ENCODE peak calls at places on chromosome 22, in eight cellular contexts. W, R, I, U, P, N, H and E are unnamed samples.
A peak's percentile ranks its signal among the peaks of the same experiment; 100 is the strongest.

GRCh38 chr22:41256898-41257260 is 16.1 kb upstream of the CHADL start:
- DNase-seq in W (no peak), P (no peak), H (no peak), I (peak; percentile 14), U (no peak), R (no peak), N (no peak), E (no peak)

GRCh38 chr22:48695251-48695650 is 1132.4 kb downstream of the BRD1 start:
- DNase-seq in P (peak; percentile 52), I (no peak), R (peak; percentile 76), W (no peak), N (no peak), U (no peak), H (no peak), E (no peak)

GRCh38 chr22:30876925-30877553 is 91.5 kb downstream of the MORC2 start:
- DNase-seq in U (no peak), I (peak; percentile 52), W (no peak), N (no peak), R (no peak), P (peak; percentile 18), H (no peak), E (no peak)

GRCh38 chr22:49011379-49011768 is 816.3 kb downstream of the BRD1 start:
- DNase-seq in H (no peak), P (no peak), R (no peak), U (no peak), N (no peak), W (no peak), I (no peak), E (no peak)

GRCh38 chr22:49827853-49828598 is at the start of gene BRD1:
- DNase-seq in R (peak; percentile 92), H (peak; percentile 56), W (no peak), I (peak; percentile 53), N (no peak), U (peak; percentile 70), P (no peak), E (peak; percentile 46)

GRCh38 chr22:36321797-36322601 is 65.8 kb downstream of the MYH9 start:
- DNase-seq in N (no peak), P (no peak), U (no peak), R (no peak), W (no peak), I (no peak), H (no peak), E (no peak)

GRCh38 chr22:37212174-37212906 is at the start of gene SSTR3:
- DNase-seq in U (no peak), I (no peak), P (no peak), W (no peak), N (no peak), R (peak; percentile 56), H (no peak), E (no peak)

GRCh38 chr22:26480611-26480932 is 3.0 kb downstream of the HPS4 start:
- DNase-seq in P (no peak), H (no peak), R (no peak), I (no peak), U (no peak), N (no peak), W (no peak), E (no peak)

GRCh38 chr22:31272522-31273446 is 19.5 kb downstream of the PIK3IP1 start:
- DNase-seq in R (peak; percentile 80), N (no peak), I (peak; percentile 80), P (peak; percentile 38), W (peak; percentile 32), U (peak; percentile 57), H (peak; percentile 45), E (peak; percentile 45)

GRCh38 chr22:20130739-20131592 is 638 bp upstream of the ZDHHC8 start:
- DNase-seq in U (peak; percentile 81), R (peak; percentile 98), W (peak; percentile 27), H (peak; percentile 72), N (peak; percentile 79), I (peak; percentile 68), P (peak; percentile 56), E (peak; percentile 54)

GRCh38 chr22:19687561-19688300 is 26.6 kb upstream of the SEPTIN5 start:
- DNase-seq in H (no peak), I (no peak), U (no peak), W (no peak), P (no peak), N (no peak), R (no peak), E (no peak)

GRCh38 chr22:43500792-43501785 is 89.3 kb downstream of the MPPED1 start:
- DNase-seq in P (no peak), I (no peak), H (no peak), R (no peak), U (no peak), N (no peak), W (no peak), E (no peak)

GRCh38 chr22:33242078-33242477 is 183.9 kb upstream of the SYN3 start:
- DNase-seq in P (no peak), U (no peak), N (no peak), I (no peak), R (no peak), H (no peak), W (no peak), E (no peak)

GRCh38 chr22:46791201-46791731 is 28.8 kb downstream of the TBC1D22A start:
- DNase-seq in U (peak; percentile 71), H (peak; percentile 52), R (peak; percentile 60), P (no peak), W (no peak), I (peak; percentile 77), N (no peak), E (peak; percentile 67)

GRCh38 chr22:44550666-44551491 is 52.8 kb upstream of the RTL6 start:
- DNase-seq in W (no peak), I (peak; percentile 94), U (peak; percentile 63), N (peak; percentile 33), R (peak; percentile 94), H (peak; percentile 15), P (peak; percentile 95), E (peak; percentile 32)

GRCh38 chr22:46931881-46932280 is 169.4 kb downstream of the TBC1D22A start:
- DNase-seq in W (no peak), P (no peak), I (peak; percentile 40), N (no peak), H (no peak), U (no peak), R (no peak), E (no peak)

GRCh38 chr22:23760056-23760455 is 2.7 kb upstream of the C22orf15 start:
- DNase-seq in P (no peak), R (no peak), U (no peak), N (no peak), H (no peak), W (no peak), I (no peak), E (no peak)

GRCh38 chr22:29837780-29838598 is at the start of gene ASCC2:
- DNase-seq in W (peak; percentile 96), N (peak; percentile 99), I (peak; percentile 97), P (peak; percentile 90), U (peak; percentile 99), H (peak; percentile 99), R (peak; percentile 98), E (peak; percentile 98)

GRCh38 chr22:37370306-37370979 is 56.8 kb downstream of the ELFN2 start:
- DNase-seq in R (no peak), H (no peak), N (no peak), P (no peak), I (no peak), U (no peak), W (no peak), E (no peak)

GRCh38 chr22:38967451-38968450 is 10.3 kb downstream of the APOBEC3A start:
- DNase-seq in H (no peak), P (no peak), R (no peak), U (no peak), N (peak; percentile 45), I (no peak), W (no peak), E (no peak)

GRCh38 chr22:35540600-35541253 is at the start of gene RASD2:
- DNase-seq in U (peak; percentile 41), R (peak; percentile 54), I (no peak), W (no peak), P (no peak), H (peak; percentile 26), N (peak; percentile 24), E (peak; percentile 30)

GRCh38 chr22:26986884-26987283 is 329.5 kb downstream of the MIAT start:
- DNase-seq in U (no peak), W (no peak), R (no peak), P (no peak), N (no peak), H (no peak), I (no peak), E (no peak)

GRCh38 chr22:44573451-44573850 is 75.4 kb upstream of the RTL6 start:
- DNase-seq in R (no peak), U (no peak), H (no peak), P (no peak), N (no peak), I (no peak), W (no peak), E (no peak)

GRCh38 chr22:30742291-30743256 is 47.9 kb downstream of the OSBP2 start:
- DNase-seq in W (no peak), H (no peak), P (no peak), U (peak; percentile 65), R (no peak), N (no peak), I (peak; percentile 54), E (no peak)

GRCh38 chr22:20233351-20234313 is 34.5 kb downstream of the RTN4R start:
- DNase-seq in N (no peak), W (no peak), I (no peak), P (no peak), H (no peak), U (no peak), R (no peak), E (no peak)

GRCh38 chr22:33401291-33401690 is 343.1 kb upstream of the SYN3 start:
- DNase-seq in P (no peak), W (peak; percentile 63), H (no peak), N (no peak), I (peak; percentile 67), U (no peak), R (peak; percentile 25), E (no peak)

GRCh38 chr22:35335936-35336781 is 36.5 kb downstream of the TOM1 start:
- DNase-seq in W (no peak), I (no peak), N (peak; percentile 76), P (no peak), R (no peak), U (no peak), H (no peak), E (no peak)

GRCh38 chr22:44212936-44213335 is 32.2 kb downstream of the PARVG start:
- DNase-seq in H (no peak), W (no peak), P (no peak), U (no peak), N (no peak), I (no peak), R (no peak), E (no peak)

GRCh38 chr22:49765091-49765771 is 62.4 kb downstream of the BRD1 start:
- DNase-seq in I (no peak), R (no peak), N (peak; percentile 10), H (no peak), P (no peak), U (no peak), W (no peak), E (no peak)

GRCh38 chr22:46290843-46291785 is 5.6 kb upstream of the GTSE1 start:
- DNase-seq in R (no peak), N (no peak), U (no peak), W (no peak), H (no peak), P (no peak), I (no peak), E (no peak)

GRCh38 chr22:49406879-49407587 is 420.6 kb downstream of the BRD1 start:
- DNase-seq in R (no peak), I (no peak), U (no peak), W (no peak), N (no peak), H (no peak), P (no peak), E (no peak)